ENCODE peak calls at places on chromosome 10, in seven cellular contexts. X, R, J, L, G, Z and H are unnamed samples. For H3K9me3, the result is how much of the 10 kb centered on the place peaks cover.

GRCh38 chr10:34723746-34724145 is 91.3 kb downstream of the PARD3 start:
- DNase-seq in X (peak), R (peak), J (peak), L (peak), G (peak), Z (peak), H (peak)

GRCh38 chr10:27625452-27626345 is 119.9 kb downstream of the MKX start:
- DNase-seq in X (no peak), R (no peak), J (no peak), L (no peak), G (no peak), Z (no peak), H (no peak)

GRCh38 chr10:23525406-23525805 is 86.5 kb downstream of the OTUD1 start:
- DNase-seq in X (peak), R (peak), J (peak), L (peak), G (peak), Z (no peak), H (no peak)

GRCh38 chr10:132884691-132885271 is 57.6 kb downstream of the CFAP46 start:
- DNase-seq in X (no peak), R (no peak), J (no peak), L (no peak), G (no peak), Z (peak), H (no peak)

GRCh38 chr10:17145239-17145638 is 15.6 kb upstream of the CUBN start:
- DNase-seq in X (peak), R (no peak), J (no peak), L (no peak), G (no peak), Z (no peak), H (no peak)

GRCh38 chr10:131731780-131732630 is 168.8 kb upstream of the PPP2R2D start:
- DNase-seq in X (no peak), R (no peak), J (no peak), L (no peak), G (no peak), Z (no peak), H (no peak)

GRCh38 chr10:128078136-128078969 is 47.9 kb downstream of the MKI67 start:
- DNase-seq in X (peak), R (no peak), J (peak), L (no peak), G (peak), Z (peak), H (no peak)

GRCh38 chr10:5553400-5554170 is 28.8 kb downstream of the CALML3 start:
- DNase-seq in X (no peak), R (no peak), J (no peak), L (no peak), G (no peak), Z (no peak), H (peak)

GRCh38 chr10:128560993-128561392 is 434.8 kb upstream of the MKI67 start:
- DNase-seq in X (no peak), R (no peak), J (no peak), L (no peak), G (no peak), Z (no peak), H (no peak)

GRCh38 chr10:87761892-87762291 is 56.1 kb downstream of the ATAD1 start:
- DNase-seq in X (peak), R (no peak), J (no peak), L (no peak), G (no peak), Z (no peak), H (no peak)

GRCh38 chr10:86242761-86243160 is 123.8 kb downstream of the GRID1 start:
- DNase-seq in X (no peak), R (no peak), J (no peak), L (no peak), G (no peak), Z (no peak), H (no peak)

GRCh38 chr10:95896066-95896850 is 11.5 kb upstream of the CC2D2B start:
- DNase-seq in X (no peak), R (no peak), J (no peak), L (no peak), G (no peak), Z (no peak), H (no peak)

GRCh38 chr10:14750900-14751575 is 23.7 kb downstream of the FAM107B start:
- DNase-seq in X (no peak), R (no peak), J (peak), L (no peak), G (no peak), Z (no peak), H (peak)

GRCh38 chr10:58909881-58910280 is 266.6 kb upstream of the PHYHIPL start:
- DNase-seq in X (no peak), R (no peak), J (no peak), L (no peak), G (no peak), Z (no peak), H (no peak)

GRCh38 chr10:75000748-75001321 is 110.6 kb upstream of the SAMD8 start:
- DNase-seq in X (no peak), R (no peak), J (no peak), L (no peak), G (no peak), Z (no peak), H (no peak)

GRCh38 chr10:71816931-71817631 is 34.0 kb downstream of the PSAP start:
- DNase-seq in X (no peak), R (no peak), J (no peak), L (no peak), G (no peak), Z (no peak), H (no peak)

DNA sequence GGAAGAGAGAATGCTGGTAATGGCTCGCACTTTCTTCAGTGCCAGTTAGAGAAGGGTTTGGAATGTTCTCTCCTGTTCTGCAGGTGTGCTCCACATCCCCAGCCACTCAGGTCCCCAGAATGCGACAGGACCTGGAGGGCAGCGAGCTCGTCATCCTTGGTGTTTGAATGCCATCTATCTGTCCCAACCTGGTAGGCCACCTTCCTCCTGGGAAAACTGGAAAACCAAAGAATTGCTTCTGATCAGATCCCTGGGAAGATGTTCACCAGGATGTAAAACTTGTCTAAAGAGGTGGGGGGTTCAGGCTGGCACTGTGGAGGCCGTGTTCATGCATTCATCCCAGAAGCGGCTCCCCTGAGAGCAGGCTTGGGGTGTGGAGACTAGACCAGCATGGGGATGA is 379.5 kb downstream of the GLRX3 start:
- DNase-seq in X (no peak), R (no peak), J (no peak), L (no peak), G (no peak), Z (no peak), H (no peak)
- H3K9me3 ChIP-seq in X (under half), R (under half), J (under half), L (under half), G (under half), Z (under half), H (under half)

DNA sequence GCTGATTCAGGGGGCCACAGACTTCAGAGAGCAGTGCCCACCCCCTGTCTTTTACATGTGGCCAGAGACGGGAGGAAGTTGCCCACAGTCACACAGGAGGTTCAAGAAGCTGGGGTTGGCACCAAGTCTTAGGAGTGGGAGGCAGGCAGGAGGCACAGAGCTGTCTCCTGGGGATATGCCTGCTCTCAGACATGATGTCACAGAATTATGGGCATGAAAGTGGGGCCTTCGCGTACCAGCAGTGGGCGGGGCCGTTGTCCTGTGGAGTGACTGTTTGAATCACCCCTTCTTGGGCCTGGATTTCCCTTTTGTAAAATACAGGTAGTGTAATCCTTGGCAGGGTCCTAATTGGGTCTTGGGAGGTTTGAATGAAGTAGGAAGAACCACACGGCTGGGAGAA is 81.2 kb upstream of the PPIF start:
- DNase-seq in X (no peak), R (no peak), J (no peak), L (no peak), G (no peak), Z (no peak), H (no peak)
- TF ChIP-seq POLR2A in X (no peak), R (no peak), J (no peak), L (no peak), G (no peak), Z (no peak), H (no peak)

GRCh38 chr10:30752481-30752881 is 122.9 kb upstream of the LYZL2 start:
- DNase-seq in X (no peak), R (no peak), J (no peak), L (no peak), G (no peak), Z (no peak), H (no peak)

GRCh38 chr10:30756151-30756550 is 126.6 kb upstream of the LYZL2 start:
- DNase-seq in X (no peak), R (no peak), J (no peak), L (no peak), G (no peak), Z (no peak), H (no peak)

GRCh38 chr10:30758341-30758740 is 128.8 kb upstream of the LYZL2 start:
- DNase-seq in X (no peak), R (no peak), J (no peak), L (no peak), G (no peak), Z (no peak), H (no peak)

GRCh38 chr10:30756896-30757295 is 127.3 kb upstream of the LYZL2 start:
- DNase-seq in X (no peak), R (no peak), J (no peak), L (no peak), G (no peak), Z (no peak), H (no peak)

GRCh38 chr10:30755474-30755873 is 125.9 kb upstream of the LYZL2 start:
- DNase-seq in X (no peak), R (peak), J (no peak), L (no peak), G (no peak), Z (no peak), H (no peak)
- H3K4me3 ChIP-seq in X (no peak), R (no peak), J (no peak), L (no peak), G (no peak), Z (no peak), H (no peak)

DNA sequence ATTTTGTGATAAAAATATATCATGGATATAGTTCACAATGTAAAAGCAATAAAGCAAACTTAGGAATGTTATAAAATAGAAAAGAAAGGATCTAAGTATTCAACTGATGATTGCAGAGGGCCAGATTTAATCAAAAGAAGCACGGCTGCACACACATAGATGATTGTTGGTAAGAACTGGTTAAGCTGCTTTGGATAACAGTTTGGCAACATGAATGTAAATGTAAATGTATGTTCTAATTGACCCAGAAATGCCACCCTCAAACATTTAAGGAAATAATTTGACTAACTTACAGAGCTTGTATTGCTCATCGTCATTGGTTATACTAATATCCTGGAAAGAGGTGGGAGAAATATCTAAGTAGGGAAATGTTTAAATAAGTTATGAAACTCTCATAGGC is 13.1 kb downstream of the ZNF485 start:
- DNase-seq in X (no peak), R (no peak), J (no peak), L (no peak), G (no peak), Z (no peak), H (no peak)
- H3K9me3 ChIP-seq in X (under half), R (under half), J (under half), L (under half), G (under half), Z (under half), H (under half)

DNA sequence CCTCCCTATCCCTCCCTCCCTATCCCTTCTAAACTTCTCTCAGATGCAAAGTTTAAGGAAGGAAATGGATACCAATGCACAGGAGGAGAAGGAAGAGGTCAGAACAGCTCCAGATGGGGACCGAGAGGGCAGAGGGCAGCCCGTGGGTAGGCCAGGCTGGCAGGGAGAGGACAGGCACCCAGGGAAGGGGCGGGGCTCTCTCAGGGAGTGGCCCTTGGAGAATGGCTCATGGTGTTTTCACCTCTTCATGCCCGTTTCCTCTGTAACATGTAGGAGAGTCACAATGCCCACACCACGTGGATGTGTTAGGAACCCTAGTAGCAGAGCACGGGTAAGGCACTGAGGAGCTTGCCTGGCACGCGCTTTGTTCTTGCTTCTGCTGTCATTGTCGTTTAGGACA is 264.5 kb downstream of the CELF2 start:
- DNase-seq in X (no peak), R (no peak), J (no peak), L (no peak), G (no peak), Z (no peak), H (no peak)
- TF ChIP-seq POLR2A in X (no peak), R (no peak), J (no peak), L (no peak), G (no peak), Z (no peak), H (no peak)

GRCh38 chr10:4034907-4035581 is 250.0 kb upstream of the KLF6 start:
- DNase-seq in X (no peak), R (no peak), J (peak), L (no peak), G (no peak), Z (no peak), H (no peak)
- H3K4me3 ChIP-seq in X (no peak), R (peak), J (no peak), L (no peak), G (no peak), Z (no peak), H (no peak)

GRCh38 chr10:113108948-113109347 is 158.9 kb downstream of the TCF7L2 start:
- DNase-seq in X (no peak), R (peak), J (no peak), L (no peak), G (no peak), Z (no peak), H (no peak)

GRCh38 chr10:113113241-113113640 is 163.2 kb downstream of the TCF7L2 start:
- DNase-seq in X (no peak), R (no peak), J (no peak), L (no peak), G (no peak), Z (no peak), H (no peak)

GRCh38 chr10:113111900-113112853 is 162.1 kb downstream of the TCF7L2 start:
- DNase-seq in X (peak), R (peak), J (peak), L (no peak), G (peak), Z (peak), H (no peak)

GRCh38 chr10:113113918-113114317 is 163.9 kb downstream of the TCF7L2 start:
- DNase-seq in X (no peak), R (no peak), J (no peak), L (no peak), G (no peak), Z (no peak), H (no peak)

GRCh38 chr10:113111260-113111659 is 161.2 kb downstream of the TCF7L2 start:
- DNase-seq in X (no peak), R (no peak), J (no peak), L (no peak), G (no peak), Z (no peak), H (no peak)
- H3K9me3 ChIP-seq in X (under half), R (under half), J (under half), L (under half), G (under half), Z (under half), H (under half)

GRCh38 chr10:114323023-114323422 is 81.3 kb downstream of the AFAP1L2 start:
- DNase-seq in X (no peak), R (no peak), J (no peak), L (no peak), G (no peak), Z (no peak), H (no peak)
- TF ChIP-seq POLR2A in X (no peak), R (no peak), J (no peak), L (no peak), G (no peak), Z (no peak), H (no peak)

DNA sequence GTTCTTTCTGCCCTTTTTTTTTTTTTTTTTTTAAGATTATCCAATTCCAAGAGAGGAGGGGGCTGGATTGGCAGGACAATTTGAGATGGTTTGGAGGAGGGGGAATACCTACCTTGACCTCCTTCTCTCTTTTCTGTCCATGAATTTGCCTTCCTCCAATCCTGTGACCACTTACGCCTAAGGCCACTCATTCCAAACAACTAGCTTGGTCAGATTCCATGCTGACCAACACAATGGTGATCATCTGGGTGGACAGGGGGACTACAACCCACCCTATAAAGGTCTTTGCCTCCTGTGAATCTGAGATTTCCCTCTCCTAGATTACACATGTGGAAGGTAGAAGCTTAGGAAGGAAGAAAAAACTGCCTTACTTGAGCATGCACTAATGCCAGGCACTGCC is 2.3 kb upstream of the LDB1 start:
- DNase-seq in X (no peak), R (no peak), J (no peak), L (no peak), G (no peak), Z (no peak), H (no peak)
- H3K4me3 ChIP-seq in X (no peak), R (no peak), J (no peak), L (no peak), G (no peak), Z (no peak), H (no peak)

GRCh38 chr10:129965940-129966339 is 1.9 kb upstream of the EBF3 start:
- DNase-seq in X (no peak), R (no peak), J (no peak), L (no peak), G (no peak), Z (no peak), H (no peak)

GRCh38 chr10:129967579-129968019 is 3.5 kb upstream of the EBF3 start:
- DNase-seq in X (no peak), R (no peak), J (no peak), L (no peak), G (no peak), Z (no peak), H (no peak)

GRCh38 chr10:129968020-129968861 is 4.2 kb upstream of the EBF3 start:
- DNase-seq in X (no peak), R (no peak), J (no peak), L (no peak), G (no peak), Z (no peak), H (no peak)

GRCh38 chr10:129966370-129966769 is 2.3 kb upstream of the EBF3 start:
- DNase-seq in X (no peak), R (no peak), J (no peak), L (no peak), G (no peak), Z (no peak), H (no peak)

DNA sequence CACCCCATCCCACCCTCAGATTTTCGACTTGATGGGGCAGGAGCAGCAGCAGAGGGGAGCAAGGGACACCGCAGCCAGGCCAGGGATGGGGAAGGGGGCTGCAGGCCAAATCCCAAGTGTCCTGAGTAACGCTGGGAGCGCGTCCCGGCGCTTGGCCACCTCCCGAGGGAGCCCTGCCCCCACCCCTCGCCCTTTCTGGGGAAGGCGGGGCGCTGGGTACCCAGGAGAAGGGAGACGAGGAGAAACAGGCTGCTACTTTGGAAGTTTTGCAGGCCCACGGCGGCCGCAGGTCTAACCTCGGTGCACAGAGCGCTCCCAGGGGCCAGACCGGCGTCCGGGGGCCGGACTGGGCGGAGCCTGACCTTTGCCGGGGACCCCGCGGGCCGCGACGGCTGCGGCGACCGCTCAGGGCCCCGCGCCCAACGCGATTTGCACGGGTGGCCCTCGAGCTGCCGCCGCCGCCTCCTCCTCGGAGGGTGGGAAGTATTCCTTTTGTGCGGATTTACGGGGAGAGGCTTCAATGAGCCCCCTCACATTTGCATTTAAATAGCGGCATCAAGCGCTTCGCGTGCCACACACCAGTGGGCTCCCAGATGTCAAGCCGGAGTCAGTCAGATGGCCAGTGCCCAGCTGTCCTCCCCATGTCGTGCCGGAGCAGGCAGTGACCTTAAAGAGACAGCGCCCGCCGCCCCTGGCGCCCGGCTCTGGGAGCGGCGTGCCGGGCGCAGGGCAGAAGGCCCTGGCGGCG is 2.9 kb upstream of the EBF3 start:
- DNase-seq in X (no peak), R (no peak), J (no peak), L (no peak), G (no peak), Z (no peak), H (no peak)
- H3K9me3 ChIP-seq in X (under half), R (under half), J (under half), L (under half), G (under half), Z (under half), H (under half)